ENCODE peak calls at places on chromosomes 7 and 10, in seven cellular contexts. R is A549, G is neural crest cell, F is psoas muscle, P is progenitor cell of endocrine pancreas, I is AG09309, M is left ventricle myocardium inferior. X is an unnamed sample.

GRCh38 chr10:98301664-98302319 is 33.8 kb upstream of the LOXL4 start:
- DNase-seq in R (no peak), G (no peak), F (no peak), P (no peak), I (no peak), M (no peak), X (peak; percentile 47)

GRCh38 chr10:67779455-67780205 is 58.4 kb downstream of the DNAJC12 start:
- DNase-seq in R (peak; percentile 62), G (peak; percentile 70), F (no peak), P (peak; percentile 34), I (peak; percentile 55), M (no peak), X (peak; percentile 36)

GRCh38 chr7:106290319-106290718 is 5.5 kb upstream of the NAMPT start:
- DNase-seq in R (no peak), G (no peak), F (no peak), P (no peak), I (no peak), M (no peak), X (no peak)

GRCh38 chr7:91632948-91633519 is 247.5 kb downstream of the MTERF1 start:
- DNase-seq in R (no peak), G (no peak), F (no peak), P (no peak), I (no peak), M (no peak), X (no peak)

GRCh38 chr7:2028733-2029132 is 204.0 kb downstream of the MAD1L1 start:
- DNase-seq in R (no peak), G (no peak), F (no peak), P (no peak), I (no peak), M (peak; percentile 1), X (no peak)

GRCh38 chr10:110029448-110029847 is 21.7 kb downstream of the ADD3 start:
- DNase-seq in R (no peak), G (no peak), F (no peak), P (no peak), I (no peak), M (no peak), X (no peak)

GRCh38 chr7:151877911-151878835 is 1.3 kb upstream of the PRKAG2 start:
- DNase-seq in R (no peak), G (no peak), F (no peak), P (no peak), I (no peak), M (no peak), X (no peak)

GRCh38 chr10:59839576-59839975 is 66.8 kb downstream of the CCDC6 start:
- DNase-seq in R (no peak), G (no peak), F (no peak), P (no peak), I (peak; percentile 18), M (no peak), X (no peak)

GRCh38 chr7:121032645-121033460 is 44.3 kb downstream of the CPED1 start:
- DNase-seq in R (no peak), G (no peak), F (no peak), P (no peak), I (no peak), M (no peak), X (no peak)

GRCh38 chr10:75853085-75853484 is 421.7 kb downstream of the LRMDA start:
- DNase-seq in R (peak; percentile 9), G (no peak), F (no peak), P (no peak), I (no peak), M (no peak), X (no peak)

GRCh38 chr10:124049484-124049883 is 43.9 kb downstream of the CHST15 start:
- DNase-seq in R (peak; percentile 50), G (no peak), F (no peak), P (no peak), I (no peak), M (no peak), X (no peak)

GRCh38 chr10:125083576-125083920 is 76.8 kb downstream of the CTBP2 start:
- DNase-seq in R (peak; percentile 18), G (no peak), F (no peak), P (no peak), I (no peak), M (no peak), X (no peak)

GRCh38 chr10:3460420-3461128 is 288.0 kb upstream of the PITRM1 start:
- DNase-seq in R (no peak), G (no peak), F (no peak), P (no peak), I (no peak), M (no peak), X (no peak)

GRCh38 chr7:124201768-124202349 is 169.0 kb upstream of the TMEM229A start:
- DNase-seq in R (no peak), G (no peak), F (no peak), P (no peak), I (no peak), M (no peak), X (no peak)

GRCh38 chr7:121420976-121421375 is 24.9 kb upstream of the FAM3C start:
- DNase-seq in R (no peak), G (no peak), F (no peak), P (no peak), I (no peak), M (no peak), X (no peak)

GRCh38 chr7:149811221-149811620 is 27.0 kb upstream of the ZNF862 start:
- DNase-seq in R (no peak), G (no peak), F (no peak), P (no peak), I (no peak), M (no peak), X (no peak)

GRCh38 chr7:23226841-23227450 is 19.6 kb upstream of the GPNMB start:
- DNase-seq in R (no peak), G (no peak), F (no peak), P (no peak), I (no peak), M (no peak), X (no peak)

GRCh38 chr10:123241391-123242141 is 87.4 kb downstream of the BUB3 start:
- DNase-seq in R (no peak), G (no peak), F (no peak), P (no peak), I (no peak), M (no peak), X (no peak)

GRCh38 chr7:65938336-65938895 is 43.6 kb downstream of the GUSB start:
- DNase-seq in R (no peak), G (no peak), F (no peak), P (no peak), I (peak; percentile 2), M (no peak), X (no peak)

GRCh38 chr7:4209126-4209525 is 473.0 kb upstream of the FOXK1 start:
- DNase-seq in R (no peak), G (no peak), F (no peak), P (no peak), I (no peak), M (no peak), X (no peak)

GRCh38 chr10:77919713-77920108 is 6.8 kb downstream of the DLG5 start:
- DNase-seq in R (peak; percentile 74), G (no peak), F (no peak), P (no peak), I (no peak), M (no peak), X (no peak)

GRCh38 chr7:107742678-107743566 is 1.0 kb upstream of the CBLL1 start:
- DNase-seq in R (peak; percentile 51), G (no peak), F (peak; percentile 54), P (peak; percentile 41), I (no peak), M (peak; percentile 58), X (peak; percentile 54)

GRCh38 chr7:123571684-123572083 is 14.1 kb upstream of the NDUFA5 start:
- DNase-seq in R (no peak), G (no peak), F (no peak), P (no peak), I (no peak), M (no peak), X (no peak)

GRCh38 chr10:60162631-60163030 is 227.0 kb downstream of the ANK3 start:
- DNase-seq in R (no peak), G (no peak), F (no peak), P (no peak), I (no peak), M (no peak), X (no peak)

GRCh38 chr7:88357794-88358533 is 51.3 kb upstream of the STEAP4 start:
- DNase-seq in R (no peak), G (no peak), F (no peak), P (no peak), I (no peak), M (no peak), X (no peak)
- TF ChIP-seq CTCF in R (peak; percentile 48), G (peak; percentile 54), F (peak; percentile 24), P (peak; percentile 44), I (no peak), M (peak; percentile 77), X (no peak)

DNA sequence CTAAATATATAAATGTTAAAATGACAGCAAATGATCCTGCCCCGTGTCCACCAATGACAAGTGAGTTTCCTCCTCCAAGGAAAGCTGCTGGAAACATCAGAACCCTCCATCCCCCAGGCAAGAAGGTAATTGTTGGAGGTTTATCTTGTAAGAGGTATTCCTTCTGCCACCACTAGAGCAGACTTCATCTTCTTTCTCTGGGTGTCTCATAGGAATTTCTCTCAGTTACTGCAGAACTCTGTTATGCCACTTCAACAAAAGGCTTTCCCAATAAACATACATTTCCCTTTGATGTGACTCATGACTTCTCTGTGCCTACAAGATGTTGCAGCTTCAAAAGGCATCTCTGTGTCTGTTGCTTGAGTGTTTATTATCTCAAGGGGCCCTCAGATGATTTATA is 279.1 kb downstream of the BMPER start:
- DNase-seq in R (peak; percentile 10), G (no peak), F (no peak), P (no peak), I (no peak), M (no peak), X (no peak)
- TF ChIP-seq CTCF in R (no peak), G (peak; percentile 25), F (no peak), P (no peak), I (peak; percentile 15), M (no peak), X (no peak)

GRCh38 chr10:127142141-127142540 is 54.2 kb downstream of the INSYN2A start:
- DNase-seq in R (no peak), G (no peak), F (no peak), P (no peak), I (no peak), M (no peak), X (no peak)
- TF ChIP-seq CTCF in R (no peak), G (no peak), F (no peak), P (no peak), I (no peak), M (no peak), X (no peak)

GRCh38 chr10:101055416-101055815 is 6.4 kb upstream of the KAZALD1 start:
- DNase-seq in R (no peak), G (no peak), F (no peak), P (no peak), I (no peak), M (no peak), X (no peak)
- TF ChIP-seq CTCF in R (no peak), G (no peak), F (no peak), P (peak; percentile 29), I (peak; percentile 2), M (no peak), X (no peak)

X was measured in glutamatergic neuron.